ENCODE peak calls at places on chromosomes 7 and 10, in five cellular contexts. O is ovary, A is GM23338, F is heart left ventricle, T is HCT116. M is an unnamed sample.

GRCh38 chr7:96303105-96303685 is 18.7 kb downstream of the SLC25A13 start:
- DNase-seq in A (no peak), T (no peak), F (no peak), O (no peak), M (no peak)

GRCh38 chr7:157360483-157361025 is 23.8 kb downstream of the DNAJB6 start:
- DNase-seq in A (no peak), F (no peak), O (no peak), T (no peak), M (no peak)

GRCh38 chr10:126777726-126778125 is 107.2 kb upstream of the C10orf90 start:
- DNase-seq in A (peak; percentile 35), T (no peak), F (no peak), O (no peak), M (no peak)

GRCh38 chr10:61719906-61720305 is 57.2 kb downstream of the CABCOCO1 start:
- DNase-seq in A (no peak), O (no peak), F (no peak), T (no peak), M (no peak)

GRCh38 chr7:40701836-40702551 is 567.2 kb downstream of the SUGCT start:
- DNase-seq in O (no peak), A (no peak), T (no peak), F (no peak), M (no peak)

GRCh38 chr10:72320676-72321247 is 34.0 kb downstream of the DNAJB12 start:
- DNase-seq in A (peak; percentile 90), O (peak; percentile 81), F (peak; percentile 81), T (peak; percentile 95), M (no peak)

GRCh38 chr7:103811997-103812396 is 177.5 kb downstream of the RELN start:
- DNase-seq in A (peak; percentile 49), O (no peak), T (no peak), F (no peak), M (no peak)

GRCh38 chr7:151824285-151824950 is 52.5 kb downstream of the PRKAG2 start:
- DNase-seq in O (no peak), A (no peak), F (no peak), T (no peak), M (no peak)

GRCh38 chr10:94366382-94366781 is 3.6 kb upstream of the NOC3L start:
- DNase-seq in T (no peak), F (no peak), O (no peak), A (no peak), M (no peak)

GRCh38 chr7:26078437-26079362 is 73.3 kb upstream of the NFE2L3 start:
- DNase-seq in A (peak; percentile 90), O (peak; percentile 9), T (peak; percentile 41), F (peak; percentile 83), M (peak; percentile 86)

GRCh38 chr7:123022576-123022975 is 27.1 kb upstream of the TAS2R16 start:
- DNase-seq in T (no peak), F (no peak), A (no peak), O (no peak), M (no peak)

GRCh38 chr7:95684037-95684436 is 87.7 kb upstream of the PDK4 start:
- DNase-seq in F (no peak), O (no peak), T (peak; percentile 44), A (peak; percentile 70), M (no peak)

GRCh38 chr10:64159910-64160872 is 639.0 kb downstream of the REEP3 start:
- DNase-seq in F (no peak), A (no peak), O (no peak), T (no peak), M (peak; percentile 5)

GRCh38 chr10:49056356-49056755 is 59.0 kb downstream of the VSTM4 start:
- DNase-seq in O (no peak), F (no peak), A (no peak), T (no peak), M (no peak)

GRCh38 chr10:12177642-12178041 is 18.0 kb downstream of the NUDT5 start:
- DNase-seq in A (no peak), O (no peak), F (no peak), T (no peak), M (no peak)

GRCh38 chr10:110742801-110743200 is 98.7 kb downstream of the RBM20 start:
- DNase-seq in A (no peak), F (peak; percentile 64), T (no peak), O (no peak), M (peak; percentile 76)

GRCh38 chr10:100825325-100825875 is 80.0 kb downstream of the PAX2 start:
- DNase-seq in F (no peak), T (no peak), O (no peak), A (no peak), M (no peak)

GRCh38 chr10:26711324-26711723 is 13.8 kb downstream of the PDSS1 start:
- DNase-seq in T (no peak), F (no peak), O (no peak), A (no peak), M (no peak)

GRCh38 chr10:5014936-5015335 is 11.3 kb upstream of the AKR1C2 start:
- DNase-seq in T (no peak), O (no peak), F (no peak), A (no peak), M (no peak)

GRCh38 chr10:36253731-36254130 is 611.6 kb upstream of the FZD8 start:
- DNase-seq in T (no peak), F (no peak), A (no peak), O (no peak), M (no peak)

DNA sequence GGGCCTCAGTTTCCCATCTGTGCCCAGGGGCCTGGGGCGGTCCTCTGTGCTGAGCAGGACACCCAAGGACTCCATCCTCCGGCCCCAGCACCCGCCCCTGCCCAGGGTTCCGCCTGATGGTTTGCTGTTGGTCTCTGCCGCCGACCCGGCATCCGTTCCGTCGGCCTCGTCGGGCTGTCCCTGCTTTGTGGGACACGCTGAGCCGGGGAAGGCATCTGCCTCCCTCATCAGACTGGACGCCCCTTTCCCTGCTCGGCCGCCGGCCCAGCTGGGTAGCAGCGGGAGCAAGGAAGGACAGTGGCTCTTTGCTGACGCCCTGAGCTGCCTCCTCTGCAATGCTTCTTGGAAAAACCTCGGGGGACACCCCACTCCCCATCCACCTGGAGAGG is 39.5 kb downstream of the FAM20C start:
- DNase-seq in A (no peak), F (no peak), T (no peak), O (no peak), M (no peak)
- H3K4me1 ChIP-seq in A (no peaks in the 10 kb centered on the region), F (peaks cover 3% of the 10 kb centered on the region), T (no peaks in the 10 kb centered on the region), O (peaks cover 31% of the 10 kb centered on the region), M (peaks cover 15% of the 10 kb centered on the region)

GRCh38 chr7:140570120-140570519 is 70.5 kb downstream of the DENND2A start:
- DNase-seq in T (no peak), A (no peak), F (peak; percentile 60), O (no peak), M (no peak)
- H3K4me1 ChIP-seq in T (peaks cover 18% of the 10 kb centered on the region), A (no peaks in the 10 kb centered on the region), F (no peaks in the 10 kb centered on the region), O (peaks cover 6% of the 10 kb centered on the region), M (peaks cover 8% of the 10 kb centered on the region)

GRCh38 chr7:12821746-12822145 is 134.3 kb downstream of the ARL4A start:
- DNase-seq in F (no peak), T (no peak), O (no peak), A (no peak), M (no peak)

GRCh38 chr7:12815871-12816270 is 128.4 kb downstream of the ARL4A start:
- DNase-seq in A (no peak), F (no peak), T (no peak), O (no peak), M (no peak)

GRCh38 chr7:12814797-12815196 is 127.4 kb downstream of the ARL4A start:
- DNase-seq in A (no peak), O (no peak), F (no peak), T (no peak), M (no peak)

GRCh38 chr7:12826079-12826478 is 138.6 kb downstream of the ARL4A start:
- DNase-seq in O (no peak), F (no peak), T (no peak), A (no peak), M (no peak)

DNA sequence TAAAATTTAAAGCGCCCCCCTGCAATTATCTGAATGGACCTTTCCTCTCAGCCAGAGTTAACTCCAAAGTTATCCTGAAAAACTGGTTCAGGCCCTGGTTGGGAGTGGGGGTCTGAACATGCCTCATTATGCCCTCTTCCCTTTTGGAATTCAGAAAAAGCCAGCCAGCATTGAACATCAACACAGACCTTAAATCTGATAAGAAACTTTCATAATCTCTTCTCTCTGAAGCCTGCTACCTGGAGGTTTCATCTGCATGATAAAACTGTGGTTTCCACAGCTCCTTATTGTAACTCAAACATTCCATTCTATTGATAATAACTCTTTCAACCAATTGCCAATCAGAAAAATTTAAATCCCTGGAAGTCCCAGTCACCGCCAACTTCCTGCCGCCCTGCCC is 133.3 kb downstream of the ARL4A start:
- DNase-seq in A (peak; percentile 39), O (no peak), T (no peak), F (no peak), M (no peak)
- H3K4me1 ChIP-seq in A (peaks cover 54% of the 10 kb centered on the region), O (no peaks in the 10 kb centered on the region), T (no peaks in the 10 kb centered on the region), F (no peaks in the 10 kb centered on the region), M (no peaks in the 10 kb centered on the region)

DNA sequence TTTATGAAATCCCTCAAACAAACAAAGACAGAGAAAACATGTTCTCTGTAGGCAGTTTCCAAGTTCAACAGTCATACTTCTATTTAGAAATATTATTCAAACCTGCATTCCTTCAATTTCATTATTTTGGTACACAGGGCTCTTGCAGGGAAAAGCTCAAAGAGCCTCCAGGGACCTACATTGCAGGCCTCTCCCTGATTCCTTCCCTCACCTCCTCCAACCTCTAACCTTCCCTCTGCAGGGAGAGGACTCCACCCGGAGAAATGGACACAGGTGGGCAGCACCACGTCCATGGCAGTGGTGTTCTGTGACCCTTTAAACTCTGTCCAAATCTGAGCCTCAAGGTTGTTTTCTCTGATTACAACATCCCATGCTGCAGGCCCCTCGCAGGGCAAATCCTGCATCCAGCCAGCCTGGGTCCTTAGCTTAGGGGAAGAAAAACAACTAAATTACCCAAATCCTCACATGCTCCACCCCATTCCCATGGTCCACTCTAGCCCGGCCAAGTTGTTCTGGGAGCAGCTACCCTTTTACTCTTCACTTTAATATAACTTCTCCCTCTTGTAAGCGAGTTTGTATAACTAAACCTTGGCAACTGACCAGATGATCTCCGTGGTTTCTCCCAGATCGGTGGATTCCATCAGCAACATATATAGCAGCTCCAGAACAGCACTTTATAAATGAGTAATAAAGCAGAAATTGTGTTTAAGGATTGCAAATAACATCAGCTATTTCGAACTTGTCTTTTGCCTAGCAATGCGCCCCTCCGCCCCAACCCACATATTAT is 129.8 kb downstream of the CUBN start:
- DNase-seq in O (peak; percentile 59), T (no peak), F (no peak), A (no peak), M (peak; percentile 61)
- H3K4me1 ChIP-seq in O (peaks cover 26% of the 10 kb centered on the region), T (no peaks in the 10 kb centered on the region), F (no peaks in the 10 kb centered on the region), A (no peaks in the 10 kb centered on the region), M (peaks cover 2% of the 10 kb centered on the region)

DNA sequence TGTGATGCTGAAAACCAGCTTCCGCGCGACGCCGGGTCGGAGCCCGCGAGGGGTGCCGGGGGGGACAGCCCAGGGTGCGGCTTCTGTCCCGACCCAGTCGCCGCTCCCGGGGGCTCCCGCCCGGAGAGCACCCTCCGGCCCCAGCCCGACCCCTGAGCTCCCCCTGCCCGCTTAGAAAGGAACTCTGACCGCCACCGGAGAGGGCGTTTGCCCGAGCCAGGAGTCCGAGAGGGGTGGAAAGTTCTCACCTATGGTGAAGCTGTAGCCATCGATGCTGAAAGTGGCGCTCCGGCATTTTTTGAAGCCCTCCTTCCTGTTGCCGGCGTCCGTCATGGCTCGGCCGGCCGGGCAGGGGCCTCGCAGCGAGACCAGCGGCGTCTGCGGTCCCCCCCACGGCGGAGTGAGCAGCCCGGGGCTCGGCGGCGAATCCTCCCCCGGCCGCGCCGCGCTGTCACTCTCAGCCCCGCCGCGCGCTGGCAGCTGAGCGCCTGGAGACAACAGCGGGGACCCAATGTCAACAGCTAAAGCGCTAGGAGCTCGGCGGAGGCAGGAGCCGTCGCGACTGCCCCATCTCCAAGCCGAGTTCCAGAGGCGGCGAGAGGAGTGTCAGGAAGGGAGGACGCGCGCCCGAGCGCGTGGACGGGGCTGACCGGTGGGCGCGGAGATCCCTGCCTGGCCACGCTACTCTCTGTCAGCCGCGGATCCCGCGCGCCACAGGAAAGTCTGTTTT is 191.6 kb downstream of the LSM5 start:
- DNase-seq in A (peak; percentile 61), O (no peak), T (no peak), F (peak; percentile 66), M (peak; percentile 70)
- H3K4me1 ChIP-seq in A (peaks cover 23% of the 10 kb centered on the region), O (peaks cover 1% of the 10 kb centered on the region), T (no peaks in the 10 kb centered on the region), F (no peaks in the 10 kb centered on the region), M (no peaks in the 10 kb centered on the region)